ENCODE peak calls at places on chromosomes 12 and 14, in ten cellular contexts. C is vagina, R is uterus, T is Peyer's patch, U is lower leg skin, G is A549, H is H1, I is GM12892, E is gastrocnemius medialis, N is heart left ventricle. M is an unnamed sample.

GRCh38 chr14:79404874-79405273 is 806.4 kb downstream of the DIO2 start:
- DNase-seq in C (no peak), R (no peak), T (no peak), U (no peak), G (no peak), H (no peak), I (no peak), E (no peak), N (no peak), M (no peak)

GRCh38 chr12:45853550-45853949 is 124.0 kb downstream of the ARID2 start:
- DNase-seq in C (no peak), R (no peak), T (no peak), U (no peak), G (no peak), H (no peak), I (no peak), E (no peak), N (no peak), M (no peak)

GRCh38 chr12:10960260-10960659 is 21.2 kb upstream of the TAS2R14 start:
- DNase-seq in C (no peak), R (no peak), T (no peak), U (no peak), G (no peak), H (no peak), I (no peak), E (no peak), N (no peak), M (no peak)

GRCh38 chr14:23579739-23580138 is 1.1 kb upstream of the JPH4 start:
- DNase-seq in C (peak; percentile 40), R (no peak), T (no peak), U (no peak), G (no peak), H (no peak), I (no peak), E (no peak), N (no peak), M (no peak)

GRCh38 chr12:93166891-93167307 is 210.8 kb upstream of the NUDT4 start:
- DNase-seq in C (no peak), R (no peak), T (no peak), U (no peak), G (no peak), H (no peak), I (no peak), E (no peak), N (no peak), M (peak; percentile 67)

GRCh38 chr12:91913124-91913523 is 232.5 kb downstream of the BTG1 start:
- DNase-seq in C (no peak), R (no peak), T (no peak), U (no peak), G (no peak), H (no peak), I (no peak), E (no peak), N (no peak), M (no peak)

GRCh38 chr14:104802120-104802912 is 1.4 kb downstream of the ZBTB42 start:
- DNase-seq in C (no peak), R (no peak), T (no peak), U (no peak), G (no peak), H (no peak), I (no peak), E (no peak), N (peak; percentile 51), M (no peak)

GRCh38 chr14:52220924-52221802 is 46.3 kb upstream of the PTGDR start:
- DNase-seq in C (no peak), R (no peak), T (no peak), U (no peak), G (no peak), H (no peak), I (no peak), E (no peak), N (no peak), M (no peak)

GRCh38 chr12:123940627-123940966 is 32.0 kb downstream of the CCDC92 start:
- DNase-seq in C (no peak), R (no peak), T (no peak), U (peak; percentile 29), G (no peak), H (no peak), I (no peak), E (no peak), N (no peak), M (no peak)

GRCh38 chr14:92759300-92759678 is 10.9 kb upstream of the LGMN start:
- DNase-seq in C (no peak), R (no peak), T (peak; percentile 54), U (no peak), G (no peak), H (no peak), I (no peak), E (no peak), N (no peak), M (peak; percentile 71)

GRCh38 chr14:72332054-72332453 is 399.8 kb downstream of the RGS6 start:
- DNase-seq in C (no peak), R (no peak), T (no peak), U (no peak), G (no peak), H (no peak), I (no peak), E (no peak), N (no peak), M (no peak)

GRCh38 chr12:104802198-104802597 is 155.9 kb downstream of the SLC41A2 start:
- DNase-seq in C (no peak), R (no peak), T (no peak), U (no peak), G (no peak), H (no peak), I (no peak), E (no peak), N (no peak), M (no peak)

GRCh38 chr14:33932526-33933292 is 18.2 kb downstream of the EGLN3 start:
- DNase-seq in C (no peak), R (no peak), T (no peak), U (no peak), G (no peak), H (no peak), I (no peak), E (no peak), N (no peak), M (no peak)

GRCh38 chr12:52197371-52198231 is 5.8 kb upstream of the KRT80 start:
- DNase-seq in C (no peak), R (no peak), T (no peak), U (no peak), G (no peak), H (no peak), I (no peak), E (peak; percentile 43), N (no peak), M (peak; percentile 98)

GRCh38 chr14:87869619-87870583 is 123.1 kb downstream of the GALC start:
- DNase-seq in C (no peak), R (peak; percentile 29), T (no peak), U (no peak), G (no peak), H (no peak), I (no peak), E (no peak), N (no peak), M (peak; percentile 26)

GRCh38 chr12:89949457-89950195 is 241.0 kb upstream of the ATP2B1 start:
- DNase-seq in C (no peak), R (peak; percentile 55), T (no peak), U (no peak), G (peak; percentile 71), H (no peak), I (peak; percentile 22), E (no peak), N (no peak), M (no peak)

GRCh38 chr12:89946518-89946917 is 237.9 kb upstream of the ATP2B1 start:
- DNase-seq in C (no peak), R (no peak), T (no peak), U (no peak), G (no peak), H (no peak), I (no peak), E (no peak), N (no peak), M (no peak)

GRCh38 chr12:89945123-89945522 is 236.5 kb upstream of the ATP2B1 start:
- DNase-seq in C (no peak), R (no peak), T (no peak), U (no peak), G (no peak), H (no peak), I (no peak), E (no peak), N (no peak), M (no peak)

GRCh38 chr12:89948266-89949175 is 239.9 kb upstream of the ATP2B1 start:
- DNase-seq in C (no peak), R (no peak), T (no peak), U (no peak), G (no peak), H (no peak), I (no peak), E (no peak), N (no peak), M (no peak)

GRCh38 chr12:89947437-89948265 is 239.0 kb upstream of the ATP2B1 start:
- DNase-seq in C (no peak), R (peak; percentile 55), T (no peak), U (no peak), G (peak; percentile 60), H (no peak), I (no peak), E (no peak), N (no peak), M (no peak)
- TF ChIP-seq POLR2A in C (no peak), R (no peak), T (peak; percentile 61), U (no peak), G (no peak), H (no peak), I (no peak), E (no peak), N (no peak), M (no peak)

GRCh38 chr14:65277580-65278270 is 134.8 kb upstream of the FUT8 start:
- DNase-seq in C (no peak), R (no peak), T (no peak), U (no peak), G (no peak), H (no peak), I (no peak), E (no peak), N (no peak), M (no peak)
- TF ChIP-seq POLR2A in C (no peak), R (no peak), T (no peak), U (no peak), G (no peak), H (no peak), I (no peak), E (no peak), N (no peak), M (no peak)

GRCh38 chr14:96945721-96946120 is 148.5 kb downstream of the VRK1 start:
- DNase-seq in C (no peak), R (no peak), T (no peak), U (no peak), G (no peak), H (no peak), I (no peak), E (no peak), N (no peak), M (no peak)
- TF ChIP-seq POLR2A in C (no peak), R (no peak), T (no peak), U (no peak), G (no peak), H (no peak), I (no peak), E (no peak), N (no peak), M (no peak)

DNA sequence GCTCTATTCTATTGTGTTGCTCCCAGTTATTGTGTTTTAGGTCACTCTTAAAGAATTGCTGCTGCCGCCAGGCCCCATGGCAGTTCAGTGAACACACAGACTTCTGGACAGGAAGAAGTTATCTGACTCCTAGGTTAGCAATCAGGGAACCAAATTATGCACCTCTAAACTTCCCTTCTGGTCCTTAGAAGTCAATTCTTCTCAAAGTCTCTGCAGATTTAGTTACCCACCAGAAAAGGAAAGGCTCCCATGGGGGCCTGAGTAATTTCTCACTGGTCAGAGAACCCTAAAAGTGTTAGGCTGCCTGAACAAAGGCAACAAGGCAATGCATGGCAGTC is 10.0 kb downstream of the EMP1 start:
- DNase-seq in C (no peak), R (no peak), T (no peak), U (no peak), G (no peak), H (no peak), I (no peak), E (no peak), N (no peak), M (no peak)
- TF ChIP-seq POLR2A in C (no peak), R (no peak), T (no peak), U (no peak), G (no peak), H (no peak), I (no peak), E (no peak), N (no peak), M (no peak)